ENCODE peak calls at places on chromosomes 7 and 10, in four cellular contexts. R, N, Y and I are unnamed samples.

GRCh38 chr7:40303996-40304395 is 169.2 kb downstream of the SUGCT start:
- DNase-seq in N (peak; percentile 81), R (no peak), Y (no peak), I (no peak)

GRCh38 chr7:55448526-55448925 is 83.4 kb downstream of the LANCL2 start:
- DNase-seq in N (no peak), R (no peak), Y (no peak), I (no peak)

GRCh38 chr7:142898377-142899235 is 13.1 kb upstream of the TRPV6 start:
- DNase-seq in N (no peak), Y (no peak), R (no peak), I (peak; percentile 37)

GRCh38 chr7:44618045-44618444 is 11.6 kb downstream of the OGDH start:
- DNase-seq in R (no peak), N (no peak), Y (no peak), I (no peak)

GRCh38 chr10:8037199-8037801 is 17.2 kb upstream of the GATA3 start:
- DNase-seq in R (no peak), Y (no peak), N (no peak), I (no peak)

GRCh38 chr7:84025332-84025927 is 169.2 kb downstream of the SEMA3A start:
- DNase-seq in R (no peak), N (peak; percentile 93), Y (no peak), I (no peak)

GRCh38 chr10:47025540-47026300 is 114.5 kb downstream of the PTPN20 start:
- DNase-seq in R (peak; percentile 67), N (peak; percentile 79), Y (no peak), I (peak; percentile 9)

GRCh38 chr10:61452655-61453641 is at the start of gene TMEM26:
- DNase-seq in R (peak; percentile 82), N (no peak), Y (peak; percentile 60), I (no peak)

GRCh38 chr10:115321360-115321759 is 228.2 kb downstream of the ATRNL1 start:
- DNase-seq in Y (no peak), N (no peak), R (no peak), I (no peak)

GRCh38 chr7:101399759-101400158 is 37.1 kb downstream of the COL26A1 start:
- DNase-seq in R (no peak), Y (no peak), N (no peak), I (no peak)

GRCh38 chr7:14381306-14381705 is 391.8 kb upstream of the ETV1 start:
- DNase-seq in Y (no peak), R (no peak), N (no peak), I (no peak)

GRCh38 chr7:3721422-3721821 is 420.4 kb downstream of the SDK1 start:
- DNase-seq in N (no peak), Y (no peak), R (no peak), I (no peak)

GRCh38 chr7:128827971-128828711 is 2.1 kb upstream of the FLNC start:
- DNase-seq in R (no peak), Y (no peak), N (no peak), I (no peak)

GRCh38 chr10:125396651-125397050 is 236.3 kb upstream of the CTBP2 start:
- DNase-seq in N (peak; percentile 33), R (no peak), Y (no peak), I (no peak)

GRCh38 chr10:122001698-122002097 is 12.7 kb downstream of the TACC2 start:
- DNase-seq in Y (no peak), R (no peak), N (no peak), I (no peak)

GRCh38 chr7:35550831-35551230 is 144.1 kb downstream of the HERPUD2 start:
- DNase-seq in Y (no peak), R (peak; percentile 43), N (no peak), I (no peak)

GRCh38 chr7:14332155-14332554 is 342.7 kb upstream of the ETV1 start:
- DNase-seq in Y (no peak), R (no peak), N (no peak), I (no peak)